ENCODE peak calls at places on chromosomes 16 and 17, in four cellular contexts. U, O, R and D are unnamed samples.
A peak's percentile ranks its signal among the peaks of the same experiment; 100 is the strongest.

GRCh38 chr17:17019891-17020456 is 22.3 kb upstream of the MPRIP start:
- DNase-seq in O (no peak), R (no peak), U (no peak), D (no peak)

GRCh38 chr16:16828913-16829398 is 450.0 kb downstream of the NPIPA7 start:
- DNase-seq in O (no peak), U (peak; percentile 15), R (no peak), D (no peak)

GRCh38 chr17:44067547-44067945 is 1.1 kb upstream of the LSM12 start:
- DNase-seq in U (no peak), R (no peak), O (no peak), D (no peak)

GRCh38 chr17:45102856-45103255 is 29.5 kb downstream of the PLCD3 start:
- DNase-seq in O (no peak), U (no peak), R (no peak), D (no peak)

GRCh38 chr17:15185625-15185991 is 79.5 kb downstream of the PMP22 start:
- DNase-seq in U (no peak), R (no peak), O (peak; percentile 52), D (no peak)

GRCh38 chr17:1730345-1731193 is 6.1 kb downstream of the WDR81 start:
- DNase-seq in O (peak; percentile 28), R (peak; percentile 95), U (no peak), D (peak; percentile 66)

GRCh38 chr17:54933921-54934320 is 33.3 kb downstream of the TOM1L1 start:
- DNase-seq in O (no peak), U (no peak), R (no peak), D (no peak)

GRCh38 chr16:10878644-10879498 is 1.9 kb downstream of the CIITA start:
- DNase-seq in U (peak; percentile 24), R (peak; percentile 35), O (no peak), D (peak; percentile 78)

DNA sequence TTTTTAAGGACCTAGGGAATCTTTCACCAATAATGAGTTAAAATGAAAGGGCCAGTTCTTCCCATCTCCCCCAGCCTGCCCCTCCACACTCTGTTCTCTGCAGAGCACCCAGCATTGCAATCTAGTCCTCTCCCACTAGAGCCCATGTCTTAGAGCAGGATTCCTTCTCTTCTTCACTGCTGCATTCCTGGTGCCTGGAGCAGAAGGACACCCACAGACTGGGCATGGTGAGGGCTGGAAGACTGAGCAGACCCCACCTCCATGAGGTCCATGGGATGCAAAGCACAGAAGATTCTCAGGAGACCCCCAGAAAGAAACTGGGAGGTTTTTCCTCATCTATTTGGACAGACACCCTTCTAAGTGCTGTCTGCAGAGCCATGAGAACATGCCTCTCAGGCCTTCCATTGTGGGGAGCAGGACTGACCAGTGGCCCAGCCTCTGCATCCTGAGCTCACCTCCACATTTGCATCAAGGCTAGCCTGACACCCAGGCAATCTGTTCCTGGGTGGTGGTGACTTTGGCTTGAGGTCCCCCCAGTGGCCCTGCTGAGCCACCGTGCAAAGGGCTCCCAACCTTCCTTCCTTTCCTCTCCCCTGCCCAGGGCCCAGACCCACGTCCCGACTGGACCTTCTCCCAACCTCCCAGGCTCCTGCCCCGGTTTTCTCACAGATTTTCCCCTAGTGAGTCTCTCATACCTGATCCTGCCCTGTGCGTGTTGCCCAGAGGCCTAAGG is 74.2 kb upstream of the ZNF469 start:
- DNase-seq in U (no peak), R (no peak), O (no peak), D (no peak)
- TF ChIP-seq CTCF in U (no peak), R (no peak), O (no peak), D (no peak)

GRCh38 chr16:89055894-89056555 is 37.6 kb upstream of the ACSF3 start:
- DNase-seq in O (no peak), R (no peak), U (no peak), D (no peak)

GRCh38 chr16:89054261-89054661 is 39.4 kb upstream of the ACSF3 start:
- DNase-seq in O (no peak), R (no peak), U (peak; percentile 35), D (no peak)

GRCh38 chr16:89055313-89055712 is 38.3 kb upstream of the ACSF3 start:
- DNase-seq in O (no peak), R (no peak), U (no peak), D (no peak)

GRCh38 chr16:89053725-89054029 is 40.0 kb upstream of the ACSF3 start:
- DNase-seq in R (no peak), U (no peak), O (no peak), D (no peak)

GRCh38 chr16:89054714-89055113 is 38.9 kb upstream of the ACSF3 start:
- DNase-seq in O (no peak), R (no peak), U (no peak), D (no peak)
- H3K27me3 ChIP-seq in O (no peaks in the 10 kb centered on the region), R (no peaks in the 10 kb centered on the region), U (no peaks in the 10 kb centered on the region), D (peaks cover 4% of the 10 kb centered on the region)

DNA sequence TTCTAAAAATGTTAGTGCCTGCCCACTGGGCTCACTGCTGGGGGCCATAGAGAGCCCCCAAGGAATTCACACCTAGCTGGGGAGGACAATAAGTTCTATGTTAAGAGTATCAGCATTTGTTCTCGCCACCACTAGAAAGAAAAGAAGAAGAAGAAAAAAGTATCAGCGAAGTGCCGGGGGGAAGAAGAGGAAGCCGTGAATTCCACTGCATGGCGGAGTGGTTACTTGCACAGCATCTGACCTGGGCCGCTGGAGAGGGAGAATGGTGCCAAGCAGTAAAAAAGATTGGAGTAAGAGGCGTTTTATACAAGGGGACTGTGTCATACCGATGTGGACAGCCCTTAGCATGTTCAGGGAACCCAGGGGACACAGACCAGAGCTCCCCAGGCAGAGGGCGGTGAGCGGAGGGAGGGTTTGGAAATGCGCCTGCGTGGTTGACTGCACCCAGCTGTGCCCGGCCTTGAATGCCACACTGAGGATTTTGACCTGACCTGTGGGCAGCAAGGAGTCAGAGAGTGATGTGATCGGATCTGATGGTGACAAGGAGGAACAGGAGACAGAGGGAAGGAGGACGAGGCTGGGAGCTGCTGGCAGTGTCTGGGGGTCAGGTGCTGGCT is 52.9 kb downstream of the PLXDC1 start:
- DNase-seq in U (no peak), R (no peak), O (no peak), D (no peak)
- TF ChIP-seq CTCF in U (no peak), R (no peak), O (no peak), D (no peak)

GRCh38 chr16:54288592-54289241 is 2.1 kb upstream of the IRX3 start:
- DNase-seq in R (no peak), U (peak; percentile 32), O (no peak), D (no peak)
- H3K27me3 ChIP-seq in R (peaks cover 42% of the 10 kb centered on the region), U (peaks cover 89% of the 10 kb centered on the region), O (no peaks in the 10 kb centered on the region), D (peaks cover 6% of the 10 kb centered on the region)

GRCh38 chr17:61054430-61054829 is 345.2 kb upstream of the TBX2 start:
- DNase-seq in R (no peak), O (no peak), U (no peak), D (no peak)

GRCh38 chr17:61048398-61049106 is 351.1 kb upstream of the TBX2 start:
- DNase-seq in U (no peak), R (no peak), O (no peak), D (no peak)

GRCh38 chr17:61058066-61058465 is 341.6 kb upstream of the TBX2 start:
- DNase-seq in O (no peak), R (no peak), U (no peak), D (no peak)

GRCh38 chr17:61057257-61057656 is 342.4 kb upstream of the TBX2 start:
- DNase-seq in R (no peak), O (no peak), U (no peak), D (no peak)

GRCh38 chr17:61053469-61053868 is 346.2 kb upstream of the TBX2 start:
- DNase-seq in R (no peak), O (no peak), U (no peak), D (no peak)
- TF ChIP-seq CTCF in R (no peak), O (no peak), U (no peak), D (no peak)

DNA sequence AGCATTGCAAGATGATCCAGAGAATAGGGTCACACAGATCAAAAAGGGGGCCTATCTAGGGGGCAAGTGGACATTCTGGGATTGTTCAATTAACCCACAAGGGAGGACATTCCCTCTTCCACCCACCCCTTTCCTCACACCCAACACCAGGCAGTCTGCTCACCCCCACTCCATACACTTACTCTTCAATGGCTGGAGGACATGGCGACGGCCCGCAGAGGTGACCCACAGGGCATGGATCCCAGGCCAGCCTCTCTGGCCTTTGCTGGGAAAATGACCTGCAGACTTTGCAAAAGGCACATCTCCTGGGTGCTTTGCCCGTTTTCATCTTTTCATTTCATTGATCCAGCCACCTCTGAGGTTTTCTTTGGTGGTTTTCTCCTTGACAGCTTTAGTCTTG is 1.7 kb upstream of the CACNG5 start:
- DNase-seq in O (no peak), R (no peak), U (no peak), D (no peak)
- H3K27me3 ChIP-seq in O (peaks cover 20% of the 10 kb centered on the region), R (no peaks in the 10 kb centered on the region), U (peaks cover 55% of the 10 kb centered on the region), D (peaks cover 10% of the 10 kb centered on the region)

GRCh38 chr17:77011173-77012011 is 129.4 kb upstream of the SEC14L1 start:
- DNase-seq in R (no peak), U (peak; percentile 61), O (no peak), D (no peak)
- TF ChIP-seq CTCF in R (peak; percentile 13), U (peak; percentile 88), O (peak; percentile 73), D (peak; percentile 28)